ENCODE peak calls at places on chromosomes 7 and 10, in eight cellular contexts. C is MG63, N is sigmoid colon, A is heart left ventricle, P is pancreas, U is thoracic aorta, X is neuronal stem cell, F is AG04450. Z is an unnamed sample. For H3K27me3, the result is how much of the 10 kb centered on the place peaks cover.

GRCh38 chr10:104548090-104548489 is 93.0 kb upstream of the SORCS3 start:
- DNase-seq in X (peak), N (no peak), U (no peak), C (no peak), A (no peak), F (no peak), P (no peak), Z (peak)

GRCh38 chr7:84913731-84914130 is 273.1 kb downstream of the SEMA3D start:
- DNase-seq in U (no peak), X (no peak), N (no peak), P (no peak), A (no peak), F (no peak), C (peak), Z (no peak)

GRCh38 chr7:25564980-25565379 is 336.7 kb upstream of the NPVF start:
- DNase-seq in A (no peak), N (no peak), C (no peak), P (no peak), F (no peak), U (no peak), X (no peak), Z (no peak)

GRCh38 chr7:156124356-156124755 is 312.1 kb upstream of the SHH start:
- DNase-seq in X (no peak), C (no peak), U (no peak), P (no peak), N (no peak), F (no peak), A (no peak), Z (no peak)

GRCh38 chr10:96496281-96496925 is 17.3 kb downstream of the TLL2 start:
- DNase-seq in A (no peak), X (no peak), N (no peak), U (no peak), P (no peak), C (no peak), F (no peak), Z (peak)

GRCh38 chr10:113385021-113385975 is 167.6 kb upstream of the HABP2 start:
- DNase-seq in X (peak), C (peak), F (peak), U (peak), A (peak), P (peak), N (peak), Z (peak)

GRCh38 chr10:8404721-8405120 is 350.2 kb downstream of the GATA3 start:
- DNase-seq in C (no peak), F (no peak), A (no peak), N (no peak), P (no peak), X (no peak), U (no peak), Z (no peak)

GRCh38 chr7:118080947-118081346 is 103.0 kb upstream of the LSM8 start:
- DNase-seq in F (peak), C (peak), U (no peak), P (no peak), N (no peak), X (no peak), A (no peak), Z (peak)

GRCh38 chr7:26100940-26101339 is 51.1 kb upstream of the NFE2L3 start:
- DNase-seq in X (no peak), F (no peak), P (no peak), A (peak), C (no peak), N (no peak), U (no peak), Z (no peak)

GRCh38 chr10:92011560-92012214 is 88.1 kb downstream of the BTAF1 start:
- DNase-seq in A (no peak), P (no peak), F (no peak), U (no peak), N (no peak), C (no peak), X (no peak), Z (no peak)

GRCh38 chr7:117112640-117113039 is 159.3 kb downstream of the ST7 start:
- DNase-seq in N (no peak), F (no peak), P (no peak), U (no peak), A (no peak), X (no peak), C (no peak), Z (no peak)

GRCh38 chr7:48089415-48089975 is 430 bp downstream of the UPP1 start:
- DNase-seq in P (peak), X (no peak), N (peak), C (no peak), U (peak), A (no peak), F (no peak), Z (no peak)

GRCh38 chr7:2299131-2299829 is 15.0 kb downstream of the SNX8 start:
- DNase-seq in F (no peak), N (no peak), C (no peak), X (no peak), A (no peak), U (peak), P (no peak), Z (peak)

GRCh38 chr10:100607439-100607838 is 71.7 kb downstream of the HIF1AN start:
- DNase-seq in F (no peak), C (no peak), X (no peak), N (no peak), P (no peak), U (no peak), A (no peak), Z (no peak)

GRCh38 chr7:126791306-126791705 is 461.4 kb downstream of the GRM8 start:
- DNase-seq in N (no peak), U (no peak), P (no peak), X (no peak), A (no peak), F (no peak), C (peak), Z (no peak)

GRCh38 chr7:49976238-49976637 is 116.8 kb downstream of the ZPBP start:
- DNase-seq in N (no peak), F (no peak), P (no peak), U (no peak), A (no peak), C (no peak), X (no peak), Z (no peak)

GRCh38 chr10:94602729-94603515 is 57.3 kb downstream of the HELLS start:
- DNase-seq in F (no peak), X (no peak), N (no peak), A (no peak), C (no peak), P (no peak), U (no peak), Z (no peak)

GRCh38 chr7:106820321-106821217 is 44.5 kb upstream of the PIK3CG start:
- DNase-seq in P (no peak), N (no peak), C (no peak), U (no peak), X (no peak), A (no peak), F (no peak), Z (no peak)

GRCh38 chr10:50392966-50393718 is 141.8 kb upstream of the ASAH2 start:
- DNase-seq in U (no peak), X (no peak), N (no peak), A (no peak), F (no peak), P (no peak), C (no peak), Z (no peak)

GRCh38 chr10:131310904-131311660 is 439 bp downstream of the TCERG1L start:
- DNase-seq in A (no peak), C (no peak), U (no peak), N (no peak), X (no peak), F (no peak), P (no peak), Z (no peak)

GRCh38 chr10:73742454-73742734 is 1.8 kb upstream of the SEC24C start:
- DNase-seq in N (no peak), C (no peak), A (no peak), X (no peak), F (no peak), U (no peak), P (no peak), Z (no peak)

GRCh38 chr7:114086491-114086905 is 167.7 kb upstream of the PPP1R3A start:
- DNase-seq in U (no peak), P (peak), F (no peak), N (peak), A (peak), C (no peak), X (no peak), Z (peak)

GRCh38 chr10:26486985-26487850 is 49.1 kb downstream of the APBB1IP start:
- DNase-seq in X (no peak), P (no peak), U (no peak), F (peak), A (no peak), N (no peak), C (peak), Z (no peak)

GRCh38 chr10:77350134-77350533 is 287.5 kb downstream of the KCNMA1 start:
- DNase-seq in A (no peak), C (no peak), U (no peak), N (no peak), X (no peak), F (no peak), P (no peak), Z (no peak)

GRCh38 chr7:143299840-143300239 is 11.7 kb downstream of the CASP2 start:
- DNase-seq in C (no peak), P (no peak), N (no peak), U (no peak), A (no peak), F (no peak), X (no peak), Z (peak)

GRCh38 chr10:86658261-86658741 is 4.0 kb downstream of the OPN4 start:
- DNase-seq in X (no peak), F (no peak), N (peak), C (no peak), U (no peak), A (peak), P (peak), Z (no peak)

GRCh38 chr7:55177068-55177530 is 158.3 kb downstream of the EGFR start:
- DNase-seq in X (no peak), U (no peak), C (no peak), F (no peak), P (no peak), A (no peak), N (no peak), Z (peak)

GRCh38 chr7:725223-726005 is 1.1 kb upstream of the DNAAF5 start:
- DNase-seq in U (no peak), X (no peak), C (no peak), P (no peak), A (no peak), N (no peak), F (no peak), Z (no peak)
- H3K4me3 ChIP-seq in U (peak), X (peak), C (peak), P (peak), A (peak), N (no peak), F (no peak), Z (no peak)

DNA sequence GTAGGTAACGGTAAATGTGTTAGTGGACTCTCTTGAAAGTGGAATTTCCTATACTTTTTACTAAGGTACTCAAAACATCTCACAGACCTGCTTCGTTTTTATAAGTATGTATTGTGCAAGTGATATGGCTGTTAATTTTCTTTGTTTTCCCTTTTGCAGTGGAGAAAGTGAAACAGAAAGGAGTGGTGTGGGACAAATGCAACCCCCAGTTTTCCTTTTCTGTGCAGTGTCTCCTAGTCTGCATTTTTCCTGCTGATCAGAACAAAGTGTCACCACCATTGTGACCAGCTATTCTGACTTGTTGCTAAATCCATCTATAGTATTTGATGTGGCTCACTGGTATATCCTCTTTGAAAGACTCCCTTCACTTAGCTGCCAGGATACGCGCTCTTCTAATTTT is 410.0 kb downstream of the EXOC4 start:
- DNase-seq in U (no peak), P (no peak), C (no peak), A (no peak), X (no peak), F (no peak), N (no peak), Z (no peak)
- H3K27me3 ChIP-seq in U (under half), P (under half), C (under half), A (under half), X (under half), F (under half), N (under half), Z (under half)

GRCh38 chr10:122154733-122155366 is 116.2 kb upstream of the BTBD16 start:
- DNase-seq in N (peak), F (peak), P (no peak), X (no peak), A (peak), C (peak), U (peak), Z (no peak)
- H3K4me3 ChIP-seq in N (peak), F (peak), P (no peak), X (no peak), A (no peak), C (no peak), U (peak), Z (no peak)

GRCh38 chr7:66700633-66701131 is 39.9 kb upstream of the RABGEF1 start:
- DNase-seq in U (no peak), F (no peak), X (no peak), A (no peak), C (no peak), P (no peak), N (no peak), Z (no peak)
- H3K27me3 ChIP-seq in U (under half), F (under half), X (under half), A (under half), C (under half), P (under half), N (under half), Z (under half)

GRCh38 chr10:5592070-5592469 is 67.3 kb downstream of the CALML3 start:
- DNase-seq in A (no peak), P (peak), F (no peak), X (no peak), U (no peak), C (no peak), N (peak), Z (peak)

GRCh38 chr10:5595591-5596590 is 70.5 kb downstream of the ASB13 start:
- DNase-seq in X (no peak), F (peak), U (no peak), N (no peak), C (peak), P (no peak), A (no peak), Z (peak)

GRCh38 chr10:5596611-5597341 is 69.6 kb downstream of the ASB13 start:
- DNase-seq in U (no peak), X (no peak), C (no peak), N (no peak), F (no peak), P (no peak), A (no peak), Z (no peak)

GRCh38 chr10:5594271-5595036 is 69.7 kb downstream of the CALML3 start:
- DNase-seq in F (no peak), X (no peak), U (no peak), A (no peak), P (peak), N (no peak), C (no peak), Z (peak)

DNA sequence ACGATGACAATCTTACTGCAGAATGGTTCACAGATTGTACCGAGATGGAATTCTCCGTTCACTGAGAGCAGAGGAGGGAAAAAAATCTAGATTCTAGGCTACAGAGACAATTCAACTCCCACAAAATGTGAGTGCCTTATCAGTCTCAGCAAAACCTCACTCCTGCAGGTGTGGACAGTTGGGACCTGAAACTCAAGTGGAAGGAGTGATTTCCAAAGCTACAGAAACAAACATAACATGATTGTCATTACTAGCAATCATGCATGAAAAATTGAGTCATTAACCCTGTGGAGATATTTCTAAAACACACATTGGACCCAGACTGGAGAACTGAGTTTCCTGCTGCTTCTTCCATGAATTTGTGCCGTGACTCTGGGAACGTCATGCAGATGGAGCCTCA is 70.3 kb downstream of the CALML3 start:
- DNase-seq in F (no peak), A (no peak), P (no peak), N (no peak), C (no peak), X (no peak), U (no peak), Z (no peak)
- H3K4me3 ChIP-seq in F (no peak), A (no peak), P (no peak), N (no peak), C (no peak), X (no peak), U (no peak), Z (no peak)

GRCh38 chr7:96998765-96999164 is 6.6 kb upstream of the DLX6 start:
- DNase-seq in N (no peak), P (no peak), F (no peak), C (no peak), U (no peak), A (no peak), X (peak), Z (no peak)

GRCh38 chr7:96996111-96996936 is 9.0 kb upstream of the DLX6 start:
- DNase-seq in X (peak), P (no peak), A (no peak), N (no peak), U (no peak), C (no peak), F (no peak), Z (peak)

GRCh38 chr7:96996937-96997511 is 8.3 kb upstream of the DLX6 start:
- DNase-seq in X (peak), U (no peak), C (no peak), F (no peak), P (no peak), N (no peak), A (no peak), Z (no peak)

GRCh38 chr7:96998333-96998732 is 7.0 kb upstream of the DLX6 start:
- DNase-seq in A (no peak), P (no peak), C (no peak), X (no peak), N (no peak), U (no peak), F (no peak), Z (no peak)

GRCh38 chr7:96997512-96998032 is 7.8 kb upstream of the DLX6 start:
- DNase-seq in U (no peak), X (peak), P (no peak), C (no peak), A (no peak), F (no peak), N (no peak), Z (no peak)
- H3K27me3 ChIP-seq in U (under half), X (half or more), P (half or more), C (under half), A (half or more), F (half or more), N (half or more), Z (under half)

DNA sequence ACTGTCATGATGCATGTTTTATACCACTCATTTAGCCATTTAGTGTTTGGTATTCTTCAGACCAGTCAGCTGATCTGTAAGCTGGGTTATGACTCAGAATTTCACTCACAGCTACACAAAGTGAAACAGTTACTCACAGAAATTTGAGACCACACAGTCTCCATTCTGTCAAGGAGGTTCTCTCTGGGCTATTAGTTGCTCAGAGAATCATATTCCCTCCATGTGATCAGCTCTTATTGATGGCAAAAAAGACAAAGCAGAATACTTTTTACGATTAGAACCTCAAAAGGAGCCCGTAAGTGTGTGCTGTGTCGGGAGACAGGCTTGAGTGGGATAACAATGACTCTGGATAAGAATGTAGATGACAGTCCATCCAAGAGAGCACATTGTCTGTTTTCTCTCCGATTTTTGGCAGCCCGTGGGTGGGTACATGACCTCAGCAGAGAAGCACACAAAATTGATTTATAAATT is 277.6 kb upstream of the SORCS1 start:
- DNase-seq in C (peak), F (no peak), U (no peak), P (no peak), X (no peak), A (no peak), N (no peak), Z (peak)
- H3K4me3 ChIP-seq in C (peak), F (no peak), U (no peak), P (no peak), X (no peak), A (no peak), N (no peak), Z (peak)

Z was measured in SJCRH30.